ENCODE peak calls at places on chromosomes 11 and 22, in seven cellular contexts. One of them, this sample, is unnamed.

GRCh38 chr11:69909561-69910518 is 90.6 kb upstream of the FGF3 start:
- DNase-seq in GM13976: peak; percentile 69
- DNase-seq in sigmoid colon: peak; percentile 64
- DNase-seq in AG04450: no peak
- DNase-seq in HFF-Myc: no peak
- DNase-seq in kidney epithelial cell: no peak
- DNase-seq in GM12865: peak; percentile 11
- DNase-seq in this sample: peak; percentile 23

GRCh38 chr22:47390026-47390970 is 627.8 kb downstream of the TBC1D22A start:
- DNase-seq in HFF-Myc: no peak
- DNase-seq in sigmoid colon: peak; percentile 40
- DNase-seq in kidney epithelial cell: no peak
- DNase-seq in AG04450: no peak
- DNase-seq in GM12865: no peak
- DNase-seq in GM13976: no peak
- DNase-seq in this sample: no peak

GRCh38 chr11:105224859-105225258 is 85.3 kb upstream of the CARD18 start:
- DNase-seq in GM13976: no peak
- DNase-seq in sigmoid colon: no peak
- DNase-seq in kidney epithelial cell: no peak
- DNase-seq in AG04450: no peak
- DNase-seq in GM12865: no peak
- DNase-seq in HFF-Myc: no peak
- DNase-seq in this sample: no peak

GRCh38 chr11:68337399-68337835 is 25.0 kb downstream of the LRP5 start:
- DNase-seq in GM13976: no peak
- DNase-seq in kidney epithelial cell: no peak
- DNase-seq in GM12865: no peak
- DNase-seq in HFF-Myc: no peak
- DNase-seq in AG04450: no peak
- DNase-seq in sigmoid colon: no peak
- DNase-seq in this sample: peak; percentile 12

GRCh38 chr22:17131686-17132085 is 10.5 kb upstream of the TMEM121B start:
- DNase-seq in AG04450: no peak
- DNase-seq in GM13976: no peak
- DNase-seq in GM12865: no peak
- DNase-seq in HFF-Myc: no peak
- DNase-seq in kidney epithelial cell: no peak
- DNase-seq in sigmoid colon: peak; percentile 28
- DNase-seq in this sample: no peak

GRCh38 chr11:62439785-62440602 is 21.2 kb downstream of the SCGB1A1 start:
- DNase-seq in sigmoid colon: peak; percentile 87
- DNase-seq in kidney epithelial cell: no peak
- DNase-seq in GM12865: no peak
- DNase-seq in AG04450: no peak
- DNase-seq in HFF-Myc: no peak
- DNase-seq in GM13976: no peak
- DNase-seq in this sample: no peak

GRCh38 chr11:70063555-70063954 is 14.6 kb upstream of the ANO1 start:
- DNase-seq in GM13976: no peak
- DNase-seq in GM12865: no peak
- DNase-seq in kidney epithelial cell: no peak
- DNase-seq in sigmoid colon: no peak
- DNase-seq in AG04450: no peak
- DNase-seq in HFF-Myc: no peak
- DNase-seq in this sample: no peak

GRCh38 chr22:48393041-48393370 is 1434.7 kb downstream of the BRD1 start:
- DNase-seq in kidney epithelial cell: no peak
- DNase-seq in HFF-Myc: no peak
- DNase-seq in GM12865: no peak
- DNase-seq in sigmoid colon: no peak
- DNase-seq in GM13976: no peak
- DNase-seq in AG04450: no peak
- DNase-seq in this sample: no peak

GRCh38 chr22:50545522-50546325 is at the start of gene KLHDC7B:
- DNase-seq in AG04450: no peak
- DNase-seq in sigmoid colon: no peak
- DNase-seq in HFF-Myc: no peak
- DNase-seq in kidney epithelial cell: no peak
- DNase-seq in GM13976: peak; percentile 26
- DNase-seq in GM12865: no peak
- DNase-seq in this sample: peak; percentile 64

GRCh38 chr11:33920838-33921613 is 29.1 kb upstream of the LMO2 start:
- DNase-seq in HFF-Myc: no peak
- DNase-seq in AG04450: no peak
- DNase-seq in sigmoid colon: no peak
- DNase-seq in GM12865: peak; percentile 74
- DNase-seq in GM13976: peak; percentile 58
- DNase-seq in kidney epithelial cell: no peak
- DNase-seq in this sample: peak; percentile 69

GRCh38 chr11:28760676-28761390 is 652.6 kb downstream of the METTL15 start:
- DNase-seq in GM12865: no peak
- DNase-seq in AG04450: no peak
- DNase-seq in kidney epithelial cell: peak; percentile 72
- DNase-seq in GM13976: no peak
- DNase-seq in HFF-Myc: no peak
- DNase-seq in sigmoid colon: no peak
- DNase-seq in this sample: no peak

GRCh38 chr22:30008401-30008800 is 71.9 kb upstream of the HORMAD2 start:
- DNase-seq in kidney epithelial cell: no peak
- DNase-seq in GM13976: no peak
- DNase-seq in HFF-Myc: no peak
- DNase-seq in AG04450: no peak
- DNase-seq in sigmoid colon: no peak
- DNase-seq in GM12865: no peak
- DNase-seq in this sample: no peak

GRCh38 chr22:20013382-20013871 is 3.2 kb downstream of the ARVCF start:
- DNase-seq in kidney epithelial cell: no peak
- DNase-seq in GM13976: peak; percentile 81
- DNase-seq in sigmoid colon: peak; percentile 85
- DNase-seq in GM12865: peak; percentile 62
- DNase-seq in AG04450: no peak
- DNase-seq in HFF-Myc: no peak
- DNase-seq in this sample: peak; percentile 72
- TF ChIP-seq CTCF in kidney epithelial cell: peak; percentile 90
- TF ChIP-seq CTCF in GM13976: peak; percentile 49
- TF ChIP-seq CTCF in sigmoid colon: peak; percentile 87
- TF ChIP-seq CTCF in GM12865: peak; percentile 60
- TF ChIP-seq CTCF in AG04450: peak; percentile 88
- TF ChIP-seq CTCF in HFF-Myc: peak; percentile 83
- TF ChIP-seq CTCF in this sample: peak; percentile 72

GRCh38 chr22:27580311-27580897 is 221.2 kb downstream of the MN1 start:
- DNase-seq in HFF-Myc: no peak
- DNase-seq in GM12865: no peak
- DNase-seq in sigmoid colon: no peak
- DNase-seq in GM13976: no peak
- DNase-seq in AG04450: no peak
- DNase-seq in kidney epithelial cell: no peak
- DNase-seq in this sample: no peak
- TF ChIP-seq CTCF in HFF-Myc: no peak
- TF ChIP-seq CTCF in GM12865: no peak
- TF ChIP-seq CTCF in sigmoid colon: no peak
- TF ChIP-seq CTCF in GM13976: no peak
- TF ChIP-seq CTCF in AG04450: no peak
- TF ChIP-seq CTCF in kidney epithelial cell: no peak
- TF ChIP-seq CTCF in this sample: no peak

GRCh38 chr11:50174189-50174588 is 141.5 kb downstream of the OR4C45 start:
- DNase-seq in kidney epithelial cell: no peak
- DNase-seq in AG04450: no peak
- DNase-seq in GM12865: no peak
- DNase-seq in HFF-Myc: no peak
- DNase-seq in sigmoid colon: no peak
- DNase-seq in GM13976: no peak
- DNase-seq in this sample: no peak
- TF ChIP-seq CTCF in kidney epithelial cell: no peak
- TF ChIP-seq CTCF in AG04450: no peak
- TF ChIP-seq CTCF in GM12865: no peak
- TF ChIP-seq CTCF in HFF-Myc: no peak
- TF ChIP-seq CTCF in sigmoid colon: no peak
- TF ChIP-seq CTCF in GM13976: no peak
- TF ChIP-seq CTCF in this sample: no peak

DNA sequence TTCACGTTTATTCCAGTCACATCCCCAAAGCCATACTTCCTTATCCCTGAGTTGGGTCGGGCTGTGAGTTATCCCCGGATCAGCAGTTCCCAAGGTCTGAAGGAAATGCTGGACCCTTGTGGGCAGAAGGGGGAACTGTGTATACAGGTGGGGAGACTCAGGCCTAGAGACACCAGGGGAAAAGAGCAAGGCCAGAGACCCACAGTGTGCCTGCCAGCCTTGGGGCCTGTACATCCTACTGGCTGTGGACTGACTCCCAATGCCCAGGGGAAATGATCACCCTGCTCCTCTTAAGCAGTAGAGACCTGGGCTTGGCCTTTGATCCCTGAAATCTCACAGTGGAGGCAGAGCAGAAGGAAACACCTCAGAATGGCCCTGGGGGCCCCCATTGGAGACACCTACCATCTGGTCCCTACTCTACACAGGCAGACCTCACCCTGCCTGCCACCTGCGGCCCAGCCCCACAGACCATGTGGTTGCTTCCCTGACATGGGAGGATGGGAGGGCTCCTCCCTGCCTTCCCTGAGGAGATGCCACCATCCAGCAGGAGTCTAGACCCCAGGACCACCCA is 1.3 kb downstream of the SELENOM start:
- DNase-seq in HFF-Myc: no peak
- DNase-seq in kidney epithelial cell: no peak
- DNase-seq in GM12865: no peak
- DNase-seq in AG04450: no peak
- DNase-seq in sigmoid colon: peak; percentile 84
- DNase-seq in GM13976: no peak
- DNase-seq in this sample: no peak
- TF ChIP-seq CTCF in HFF-Myc: no peak
- TF ChIP-seq CTCF in kidney epithelial cell: no peak
- TF ChIP-seq CTCF in GM12865: no peak
- TF ChIP-seq CTCF in AG04450: peak; percentile 11
- TF ChIP-seq CTCF in sigmoid colon: no peak
- TF ChIP-seq CTCF in GM13976: no peak
- TF ChIP-seq CTCF in this sample: no peak

GRCh38 chr11:111069076-111069475 is 176.4 kb upstream of the POU2AF2 start:
- DNase-seq in AG04450: peak; percentile 18
- DNase-seq in GM13976: no peak
- DNase-seq in kidney epithelial cell: no peak
- DNase-seq in sigmoid colon: no peak
- DNase-seq in HFF-Myc: peak; percentile 10
- DNase-seq in GM12865: no peak
- DNase-seq in this sample: no peak
- TF ChIP-seq CTCF in AG04450: peak; percentile 58
- TF ChIP-seq CTCF in GM13976: no peak
- TF ChIP-seq CTCF in kidney epithelial cell: no peak
- TF ChIP-seq CTCF in sigmoid colon: no peak
- TF ChIP-seq CTCF in HFF-Myc: peak; percentile 27
- TF ChIP-seq CTCF in GM12865: no peak
- TF ChIP-seq CTCF in this sample: no peak

DNA sequence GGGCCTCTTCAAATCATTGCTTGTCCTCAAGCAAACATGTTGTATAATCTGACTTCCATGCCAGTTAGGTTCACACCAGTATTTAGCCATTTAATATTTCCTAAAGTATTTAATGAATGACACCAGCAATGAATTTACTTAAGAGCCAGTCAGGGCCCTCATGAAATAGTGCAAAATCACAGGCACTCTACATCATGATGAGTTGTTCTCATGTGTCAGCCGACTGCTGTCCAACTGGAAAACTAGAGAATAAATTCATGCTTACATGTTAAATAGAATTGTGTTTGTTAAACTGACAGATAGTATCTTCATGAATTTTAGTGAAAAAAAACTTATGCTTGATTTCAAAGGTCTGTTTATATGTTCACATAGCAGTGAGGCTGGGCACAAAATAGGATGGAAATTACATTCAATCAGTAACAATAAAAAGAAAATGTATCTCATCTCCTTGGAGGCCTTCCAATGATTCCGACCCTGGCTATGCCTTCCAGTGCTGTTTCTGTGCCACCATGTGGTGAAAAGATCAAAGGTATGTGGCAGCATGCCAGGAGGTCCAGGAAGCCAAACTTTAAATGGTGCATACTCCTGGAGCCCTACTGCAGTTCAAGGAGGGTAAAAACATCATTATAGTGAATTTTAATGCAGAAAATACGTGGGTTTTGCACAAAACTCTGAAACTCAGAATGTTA is 45.2 kb downstream of the CTSC start:
- DNase-seq in sigmoid colon: no peak
- DNase-seq in AG04450: no peak
- DNase-seq in kidney epithelial cell: no peak
- DNase-seq in GM12865: no peak
- DNase-seq in GM13976: no peak
- DNase-seq in HFF-Myc: no peak
- DNase-seq in this sample: no peak
- TF ChIP-seq CTCF in sigmoid colon: no peak
- TF ChIP-seq CTCF in AG04450: no peak
- TF ChIP-seq CTCF in kidney epithelial cell: peak; percentile 12
- TF ChIP-seq CTCF in GM12865: no peak
- TF ChIP-seq CTCF in GM13976: no peak
- TF ChIP-seq CTCF in HFF-Myc: no peak
- TF ChIP-seq CTCF in this sample: no peak